ENCODE peak calls at places on chromosomes 12 and 14, in five cellular contexts. One of them, this sample, is unnamed.

GRCh38 chr12:40971911-40972310 is 216.2 kb upstream of the PDZRN4 start:
- DNase-seq in naive thymus-derived CD4-positive, alpha-beta T cell: no peak
- DNase-seq in activated CD8-positive, alpha-beta T cell treated with anti-CD3 and anti-CD28 coated beads for 36 hours: no peak
- DNase-seq in CD8-positive, alpha-beta memory T cell: no peak
- DNase-seq in RWPE1: no peak
- DNase-seq in this sample: no peak

GRCh38 chr12:94615284-94616216 is 34.8 kb downstream of the TMCC3 start:
- DNase-seq in naive thymus-derived CD4-positive, alpha-beta T cell: no peak
- DNase-seq in activated CD8-positive, alpha-beta T cell treated with anti-CD3 and anti-CD28 coated beads for 36 hours: no peak
- DNase-seq in CD8-positive, alpha-beta memory T cell: no peak
- DNase-seq in RWPE1: peak
- DNase-seq in this sample: no peak

GRCh38 chr12:89389755-89390661 is 37.7 kb upstream of the DUSP6 start:
- DNase-seq in naive thymus-derived CD4-positive, alpha-beta T cell: no peak
- DNase-seq in activated CD8-positive, alpha-beta T cell treated with anti-CD3 and anti-CD28 coated beads for 36 hours: no peak
- DNase-seq in CD8-positive, alpha-beta memory T cell: no peak
- DNase-seq in RWPE1: no peak
- DNase-seq in this sample: no peak

GRCh38 chr12:68342966-68343365 is 10.8 kb upstream of the MDM1 start:
- DNase-seq in naive thymus-derived CD4-positive, alpha-beta T cell: no peak
- DNase-seq in activated CD8-positive, alpha-beta T cell treated with anti-CD3 and anti-CD28 coated beads for 36 hours: no peak
- DNase-seq in CD8-positive, alpha-beta memory T cell: no peak
- DNase-seq in RWPE1: no peak
- DNase-seq in this sample: no peak

GRCh38 chr14:22282429-22282828 is 306.6 kb downstream of the DAD1 start:
- DNase-seq in naive thymus-derived CD4-positive, alpha-beta T cell: no peak
- DNase-seq in activated CD8-positive, alpha-beta T cell treated with anti-CD3 and anti-CD28 coated beads for 36 hours: no peak
- DNase-seq in CD8-positive, alpha-beta memory T cell: no peak
- DNase-seq in RWPE1: no peak
- DNase-seq in this sample: no peak

GRCh38 chr14:60736494-60736893 is 1.9 kb downstream of the MNAT1 start:
- DNase-seq in naive thymus-derived CD4-positive, alpha-beta T cell: no peak
- DNase-seq in activated CD8-positive, alpha-beta T cell treated with anti-CD3 and anti-CD28 coated beads for 36 hours: no peak
- DNase-seq in CD8-positive, alpha-beta memory T cell: no peak
- DNase-seq in RWPE1: no peak
- DNase-seq in this sample: no peak

GRCh38 chr14:89348726-89349125 is 68.3 kb downstream of the FOXN3 start:
- DNase-seq in naive thymus-derived CD4-positive, alpha-beta T cell: no peak
- DNase-seq in activated CD8-positive, alpha-beta T cell treated with anti-CD3 and anti-CD28 coated beads for 36 hours: no peak
- DNase-seq in CD8-positive, alpha-beta memory T cell: no peak
- DNase-seq in RWPE1: no peak
- DNase-seq in this sample: no peak

GRCh38 chr14:88322505-88323085 is 474 bp downstream of the KCNK10 start:
- DNase-seq in naive thymus-derived CD4-positive, alpha-beta T cell: no peak
- DNase-seq in activated CD8-positive, alpha-beta T cell treated with anti-CD3 and anti-CD28 coated beads for 36 hours: no peak
- DNase-seq in CD8-positive, alpha-beta memory T cell: no peak
- DNase-seq in RWPE1: no peak
- DNase-seq in this sample: no peak